ENCODE peak calls at places on chromosomes 11 and 22, in four cellular contexts. G is neural progenitor cell, K is aorta, I is pancreas. U is an unnamed sample. For H3K36me3, the result is how much of the 10 kb centered on the place peaks cover.

GRCh38 chr11:46216040-46216764 is 61.3 kb upstream of the CREB3L1 start:
- DNase-seq in G (no peak), K (no peak), I (no peak), U (no peak)

GRCh38 chr11:128342511-128343133 is 244.7 kb downstream of the ETS1 start:
- DNase-seq in G (no peak), K (no peak), I (no peak), U (no peak)

GRCh38 chr11:31882951-31883392 is 71.8 kb upstream of the PAX6 start:
- DNase-seq in G (peak), K (no peak), I (no peak), U (no peak)

GRCh38 chr22:23504522-23504921 is 75.6 kb downstream of the IGLL1 start:
- DNase-seq in G (no peak), K (peak), I (peak), U (no peak)

GRCh38 chr11:57502870-57503269 is 12.6 kb downstream of the SLC43A1 start:
- DNase-seq in G (no peak), K (no peak), I (no peak), U (no peak)

GRCh38 chr11:33703771-33704170 is 3.1 kb upstream of the C11orf91 start:
- DNase-seq in G (no peak), K (no peak), I (peak), U (no peak)

GRCh38 chr11:17171342-17171741 is 36.4 kb downstream of the PIK3C2A start:
- DNase-seq in G (no peak), K (no peak), I (no peak), U (no peak)

GRCh38 chr22:40094449-40094848 is 83.3 kb upstream of the TNRC6B start:
- DNase-seq in G (no peak), K (no peak), I (no peak), U (no peak)

GRCh38 chr11:113045146-113045545 is 83.9 kb downstream of the NCAM1 start:
- DNase-seq in G (no peak), K (no peak), I (no peak), U (no peak)

GRCh38 chr11:122524532-122524882 is 131.0 kb upstream of the UBASH3B start:
- DNase-seq in G (peak), K (no peak), I (no peak), U (no peak)

GRCh38 chr11:74687237-74688005 is 43.8 kb downstream of the CHRDL2 start:
- DNase-seq in G (no peak), K (peak), I (no peak), U (no peak)

GRCh38 chr11:28338371-28338770 is 230.2 kb downstream of the METTL15 start:
- DNase-seq in G (no peak), K (no peak), I (no peak), U (no peak)

GRCh38 chr22:46637711-46638600 is 17.8 kb downstream of the GRAMD4 start:
- DNase-seq in G (no peak), K (no peak), I (no peak), U (no peak)

GRCh38 chr22:24133187-24133965 is 47.9 kb upstream of the SUSD2 start:
- DNase-seq in G (no peak), K (no peak), I (no peak), U (no peak)

DNA sequence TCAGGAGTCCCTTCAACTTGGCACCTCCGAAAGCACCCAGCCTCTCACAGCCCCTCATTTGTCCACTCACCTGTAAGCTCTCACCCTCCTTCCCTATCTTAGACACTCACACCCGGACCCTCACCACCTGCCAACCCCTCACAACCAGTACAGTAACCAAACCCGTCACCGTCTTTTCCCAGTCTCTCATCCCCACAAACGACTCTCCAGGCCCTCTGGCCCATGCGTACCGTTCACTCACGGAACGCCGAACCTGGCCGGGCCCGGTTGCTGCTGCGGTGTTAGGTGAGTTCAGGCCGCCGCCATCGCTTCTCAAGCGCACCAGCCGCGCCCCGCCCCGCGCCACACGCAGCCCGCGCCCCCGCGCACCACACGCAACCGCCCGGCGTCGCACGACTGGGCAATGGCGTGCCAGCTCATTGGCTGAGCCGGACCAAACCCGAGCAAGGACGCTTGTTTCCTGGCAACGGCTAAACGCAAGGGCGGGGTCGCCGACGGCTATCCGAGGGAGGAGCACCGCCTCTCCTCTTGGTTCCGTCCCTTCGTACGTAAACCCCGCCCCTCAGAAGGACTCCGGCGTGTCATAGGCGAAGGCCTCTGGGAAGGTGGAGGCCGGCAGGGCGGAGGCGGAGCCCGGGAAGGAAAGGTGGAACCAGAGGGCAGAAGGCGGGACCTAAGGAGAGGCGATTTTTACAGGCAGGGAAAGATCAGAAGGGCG is at the start of gene FHIP1B:
- DNase-seq in G (peak), K (peak), I (peak), U (peak)
- H3K36me3 ChIP-seq in G (under half), K (under half), I (under half), U (under half)

DNA sequence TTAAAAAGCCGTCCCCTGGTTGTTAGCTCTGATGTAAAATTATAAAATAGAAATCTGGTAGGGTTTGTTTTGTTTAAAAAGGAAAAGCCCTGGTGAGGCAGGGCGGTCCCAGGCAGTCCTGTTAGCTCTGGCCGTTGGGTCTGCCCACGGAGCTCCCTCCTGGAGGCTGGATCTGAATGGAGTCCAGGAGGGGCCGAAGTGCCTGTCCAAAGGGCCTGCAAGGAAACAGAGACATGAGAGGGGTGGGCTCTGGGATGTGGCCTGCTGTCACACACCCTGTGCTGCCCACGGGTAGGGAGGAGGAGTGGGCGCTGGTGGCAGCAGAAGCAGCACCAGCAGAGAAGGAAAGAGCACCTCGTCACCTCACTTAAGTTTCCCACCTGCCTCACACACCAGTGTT is 11.3 kb upstream of the PMM1 start:
- DNase-seq in G (no peak), K (no peak), I (peak), U (no peak)
- H3K36me3 ChIP-seq in G (under half), K (under half), I (under half), U (under half)

GRCh38 chr11:62707277-62707771 is at the start of the genes BSCL2 and GNG3:
- DNase-seq in G (peak), K (peak), I (no peak), U (peak)

GRCh38 chr11:62708423-62709261 is 1.2 kb downstream of the GNG3 start:
- DNase-seq in G (no peak), K (peak), I (no peak), U (no peak)

GRCh38 chr11:62706841-62707240 is 383 bp downstream of the BSCL2 start:
- DNase-seq in G (no peak), K (peak), I (no peak), U (no peak)

GRCh38 chr11:62710001-62710345 is 2.5 kb downstream of the GNG3 start:
- DNase-seq in G (no peak), K (peak), I (no peak), U (no peak)

DNA sequence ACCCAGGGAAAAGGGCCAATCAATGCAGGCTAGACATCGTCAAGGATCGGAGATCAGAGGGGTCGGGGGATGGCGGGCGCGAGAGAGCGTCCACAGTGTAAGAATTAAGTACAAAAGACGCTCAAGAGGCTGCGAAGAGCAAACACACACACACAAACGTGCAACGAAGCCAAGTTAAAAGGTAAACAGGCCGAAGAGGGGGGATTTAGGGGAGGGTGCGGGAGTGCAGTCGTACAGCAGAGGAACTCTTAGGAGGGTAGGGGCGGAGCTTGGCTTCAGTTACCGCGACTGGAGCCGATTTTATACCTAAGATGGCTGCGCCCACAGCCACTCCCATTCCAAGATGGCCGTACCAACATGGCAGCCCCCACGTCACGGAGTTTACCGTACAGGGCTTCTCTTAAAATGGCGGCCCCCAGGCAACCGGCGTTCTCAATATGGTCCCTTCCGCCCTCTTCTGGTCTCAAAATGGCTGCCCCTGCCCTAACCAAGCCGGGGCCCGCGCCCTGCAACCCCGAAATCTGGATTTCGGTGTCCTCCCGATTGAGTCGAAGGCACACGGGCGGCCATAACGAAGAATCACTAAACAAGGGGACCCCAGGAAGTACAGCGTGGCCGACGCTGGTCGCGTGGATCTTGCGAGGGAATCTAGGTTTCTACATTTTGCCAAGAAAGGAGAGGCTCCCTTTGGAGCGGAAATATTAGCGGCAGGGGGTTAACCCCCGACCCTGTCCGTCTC is 2.0 kb downstream of the GNG3 start:
- DNase-seq in G (peak), K (peak), I (peak), U (peak)
- H3K36me3 ChIP-seq in G (under half), K (under half), I (under half), U (under half)

GRCh38 chr11:2961080-2961479 is 31.0 kb downstream of the NAP1L4 start:
- DNase-seq in G (no peak), K (no peak), I (no peak), U (no peak)
- H3K36me3 ChIP-seq in G (under half), K (under half), I (half or more), U (half or more)

DNA sequence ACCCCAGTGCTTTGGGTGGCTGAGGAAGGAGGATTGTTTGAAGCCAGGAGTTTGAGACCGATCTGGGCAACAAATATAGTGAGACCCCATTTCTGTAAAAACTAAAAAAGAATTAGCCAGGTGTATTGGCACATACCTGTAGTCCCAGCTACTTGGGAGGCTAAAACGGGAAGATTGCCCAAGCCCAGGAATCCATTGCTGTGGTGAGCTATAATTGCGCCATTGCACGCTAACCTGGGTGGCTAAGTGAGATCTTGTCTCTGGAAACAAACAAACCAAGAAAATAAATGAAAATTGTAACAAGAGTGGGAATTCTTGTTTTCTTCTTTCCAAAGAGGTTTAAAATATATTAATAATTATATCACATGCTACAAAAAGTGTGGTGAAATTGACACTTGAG is 52.9 kb downstream of the DEPDC5 start:
- DNase-seq in G (no peak), K (no peak), I (no peak), U (no peak)
- H3K36me3 ChIP-seq in G (under half), K (under half), I (under half), U (under half)